ENCODE peak calls at places on chromosomes 12 and 14, in nine cellular contexts. V is erythroblast; C is mesendoderm; P is fibroblast of mammary gland; B is NCI-H460; M is ecto neural progenitor cell; N is C1 segment of cervical spinal cord; L is GM19239; K is CD8-positive, alpha-beta T cell. H is an unnamed sample.

GRCh38 chr12:11694528-11694927 is 45.1 kb downstream of the ETV6 start:
- DNase-seq in V (no peak), C (no peak), P (no peak), B (no peak), M (no peak), N (no peak), L (no peak), K (no peak), H (no peak)

GRCh38 chr14:99342906-99343305 is 70.9 kb upstream of the BCL11B start:
- DNase-seq in V (no peak), C (no peak), P (no peak), B (no peak), M (no peak), N (no peak), L (no peak), K (no peak), H (no peak)

GRCh38 chr12:3416159-3416558 is 74.8 kb upstream of the PRMT8 start:
- DNase-seq in V (no peak), C (no peak), P (no peak), B (no peak), M (no peak), N (no peak), L (no peak), K (no peak), H (no peak)

GRCh38 chr14:54374117-54374884 is 22.5 kb upstream of the CDKN3 start:
- DNase-seq in V (no peak), C (no peak), P (peak), B (no peak), M (no peak), N (no peak), L (no peak), K (no peak), H (no peak)

GRCh38 chr14:68862954-68863594 is 70.2 kb upstream of the ZFP36L1 start:
- DNase-seq in V (peak), C (peak), P (peak), B (peak), M (peak), N (peak), L (peak), K (peak), H (peak)

GRCh38 chr14:65069874-65070709 is 32.2 kb downstream of the MAX start:
- DNase-seq in V (no peak), C (no peak), P (no peak), B (no peak), M (no peak), N (no peak), L (no peak), K (no peak), H (peak)

GRCh38 chr12:12810507-12811143 is 2.5 kb upstream of the DDX47 start:
- DNase-seq in V (peak), C (no peak), P (no peak), B (no peak), M (no peak), N (no peak), L (no peak), K (no peak), H (no peak)

GRCh38 chr14:38989917-38990546 is 113.0 kb downstream of the SEC23A start:
- DNase-seq in V (no peak), C (no peak), P (peak), B (no peak), M (no peak), N (no peak), L (peak), K (no peak), H (no peak)

GRCh38 chr12:32586390-32586789 is 92.7 kb upstream of the DNM1L start:
- DNase-seq in V (no peak), C (no peak), P (peak), B (no peak), M (no peak), N (no peak), L (no peak), K (no peak), H (peak)

GRCh38 chr12:43914923-43915468 is 79.1 kb downstream of the TMEM117 start:
- DNase-seq in V (no peak), C (peak), P (no peak), B (no peak), M (no peak), N (no peak), L (no peak), K (no peak), H (no peak)

GRCh38 chr12:113196996-113197395 is 11.5 kb downstream of the RITA1 start:
- DNase-seq in V (peak), C (peak), P (peak), B (peak), M (peak), N (peak), L (peak), K (peak), H (peak)

GRCh38 chr12:6603095-6603567 is 4.0 kb downstream of the CHD4 start:
- DNase-seq in V (no peak), C (peak), P (peak), B (no peak), M (peak), N (no peak), L (no peak), K (peak), H (peak)

GRCh38 chr12:70386771-70387170 is 20.7 kb downstream of the KCNMB4 start:
- DNase-seq in V (no peak), C (no peak), P (no peak), B (no peak), M (no peak), N (no peak), L (no peak), K (no peak), H (no peak)

GRCh38 chr12:131250028-131250950 is 296.6 kb downstream of the ADGRD1 start:
- DNase-seq in V (no peak), C (no peak), P (no peak), B (no peak), M (no peak), N (no peak), L (no peak), K (no peak), H (no peak)

GRCh38 chr12:123807670-123808069 is 45.6 kb downstream of the DNAH10 start:
- DNase-seq in V (no peak), C (peak), P (no peak), B (no peak), M (no peak), N (no peak), L (no peak), K (no peak), H (no peak)

GRCh38 chr14:67413806-67414769 is 2.1 kb upstream of the PLEK2 start:
- DNase-seq in V (peak), C (peak), P (peak), B (no peak), M (no peak), N (no peak), L (no peak), K (peak), H (peak)

GRCh38 chr12:106096376-106096775 is 42.4 kb downstream of the NUAK1 start:
- DNase-seq in V (no peak), C (no peak), P (no peak), B (no peak), M (no peak), N (no peak), L (no peak), K (no peak), H (no peak)

H was measured in epithelial cell of esophagus.